ENCODE peak calls at places on chromosome 11, in four cellular contexts. N is K562, P is HepG2, Z is SK-N-SH. A is an unnamed sample.

GRCh38 chr11:110305169-110306018 is 9.0 kb upstream of the RDX start:
- DNase-seq in N (no peak), P (peak; percentile 82), Z (peak; percentile 37), A (no peak)

GRCh38 chr11:113026778-113027177 is 65.6 kb downstream of the NCAM1 start:
- DNase-seq in N (no peak), P (no peak), Z (no peak), A (no peak)

GRCh38 chr11:733072-733471 is 14.2 kb upstream of the TALDO1 start:
- DNase-seq in N (no peak), P (no peak), Z (no peak), A (no peak)

GRCh38 chr11:660681-661444 is 23.8 kb downstream of the DRD4 start:
- DNase-seq in N (no peak), P (no peak), Z (no peak), A (no peak)

GRCh38 chr11:34148504-34149165 is 43.2 kb downstream of the NAT10 start:
- DNase-seq in N (no peak), P (no peak), Z (no peak), A (no peak)

GRCh38 chr11:118649941-118650340 is 29.5 kb downstream of the TREH start:
- DNase-seq in N (no peak), P (peak; percentile 34), Z (no peak), A (no peak)

GRCh38 chr11:113192121-113192925 is 122.1 kb upstream of the TTC12 start:
- DNase-seq in N (no peak), P (no peak), Z (peak; percentile 45), A (no peak)

GRCh38 chr11:105244157-105244820 is 104.7 kb upstream of the CARD18 start:
- DNase-seq in N (no peak), P (no peak), Z (no peak), A (no peak)

GRCh38 chr11:11622772-11623531 is 1.1 kb upstream of the GALNT18 start:
- DNase-seq in N (no peak), P (peak; percentile 18), Z (peak; percentile 9), A (no peak)

GRCh38 chr11:15095736-15096228 is 18.9 kb upstream of the INSC start:
- DNase-seq in N (no peak), P (no peak), Z (no peak), A (no peak)

GRCh38 chr11:126480015-126480409 is 124.5 kb downstream of the ST3GAL4 start:
- DNase-seq in N (no peak), P (no peak), Z (no peak), A (no peak)

GRCh38 chr11:58097437-58097836 is 27.9 kb downstream of the OR9I1 start:
- DNase-seq in N (no peak), P (no peak), Z (no peak), A (no peak)

DNA sequence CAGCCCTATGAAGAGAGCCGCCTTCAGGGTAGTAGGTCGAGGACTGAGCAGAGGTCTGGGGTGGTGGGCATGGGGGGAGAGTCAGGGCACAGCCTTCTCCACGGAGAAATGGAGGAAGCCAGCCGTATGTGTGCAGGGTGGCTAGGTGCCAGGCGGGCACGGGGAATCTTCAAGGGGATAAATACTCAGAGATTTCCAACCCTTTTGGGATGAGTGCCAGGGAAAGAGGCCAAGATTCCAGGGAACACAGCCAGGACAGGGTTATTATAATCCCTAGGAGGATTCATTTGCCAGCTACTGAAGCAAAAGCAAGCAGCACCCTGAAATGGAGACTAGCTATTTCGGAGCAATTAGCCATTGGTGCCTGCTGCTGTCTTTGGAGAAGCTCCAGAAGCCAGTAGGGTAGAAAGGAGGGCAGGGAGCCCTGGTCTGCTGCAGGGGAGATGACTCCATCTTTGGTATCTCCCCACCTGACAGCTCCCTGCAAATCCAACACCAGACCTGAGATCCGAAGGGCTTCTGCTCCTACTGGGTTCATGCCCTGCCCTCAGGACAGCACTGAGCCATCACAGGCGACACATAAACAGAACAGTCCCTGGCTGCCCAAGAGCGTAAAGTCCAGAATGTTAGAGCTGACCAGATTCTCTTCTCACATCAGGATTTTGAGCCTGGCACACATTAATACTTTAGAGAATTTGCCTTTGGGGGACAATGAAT is 174.5 kb upstream of the NTM start:
- DNase-seq in N (no peak), P (no peak), Z (peak; percentile 76), A (no peak)
- TF ChIP-seq GABPA in N (no peak), P (no peak), Z (no peak), A (no peak)

GRCh38 chr11:94730153-94730552 is 38.0 kb upstream of the AMOTL1 start:
- DNase-seq in N (no peak), P (no peak), Z (no peak), A (no peak)
- TF ChIP-seq GABPA in N (no peak), P (no peak), Z (no peak), A (no peak)

DNA sequence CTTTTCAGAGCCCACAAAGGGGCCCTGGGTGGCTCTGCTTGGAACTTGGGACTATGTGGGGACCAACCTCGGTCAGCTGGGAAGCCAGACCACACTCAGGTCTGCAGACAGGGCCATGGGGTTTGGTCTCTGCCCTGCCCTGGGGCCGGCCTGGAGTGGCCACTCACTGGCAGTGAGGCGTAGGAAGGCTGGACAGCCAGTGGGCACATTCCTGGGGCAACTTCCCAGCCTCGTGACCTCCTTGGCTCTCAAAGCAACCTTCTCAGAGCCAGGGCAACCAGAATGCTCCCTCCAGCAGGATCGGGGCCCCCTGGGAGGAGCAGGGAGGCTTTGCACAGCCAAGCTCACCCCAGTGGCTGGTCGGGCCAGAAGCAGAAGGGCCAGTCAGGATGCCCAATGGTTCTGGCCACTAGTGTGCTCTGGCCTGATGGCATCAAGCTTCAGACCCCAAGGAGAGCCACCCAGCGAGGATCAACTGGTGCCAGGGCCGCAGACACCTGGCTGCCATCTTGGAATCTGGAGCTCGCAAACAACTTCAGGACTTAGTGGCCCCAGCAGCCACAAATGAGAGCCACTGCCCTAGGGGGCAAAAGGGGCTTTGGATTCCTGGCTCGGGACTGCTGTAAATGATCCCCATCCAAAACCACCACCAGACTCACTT is 87.1 kb downstream of the MYEOV start:
- DNase-seq in N (no peak), P (no peak), Z (no peak), A (no peak)
- TF ChIP-seq GABPA in N (no peak), P (no peak), Z (no peak), A (no peak)

DNA sequence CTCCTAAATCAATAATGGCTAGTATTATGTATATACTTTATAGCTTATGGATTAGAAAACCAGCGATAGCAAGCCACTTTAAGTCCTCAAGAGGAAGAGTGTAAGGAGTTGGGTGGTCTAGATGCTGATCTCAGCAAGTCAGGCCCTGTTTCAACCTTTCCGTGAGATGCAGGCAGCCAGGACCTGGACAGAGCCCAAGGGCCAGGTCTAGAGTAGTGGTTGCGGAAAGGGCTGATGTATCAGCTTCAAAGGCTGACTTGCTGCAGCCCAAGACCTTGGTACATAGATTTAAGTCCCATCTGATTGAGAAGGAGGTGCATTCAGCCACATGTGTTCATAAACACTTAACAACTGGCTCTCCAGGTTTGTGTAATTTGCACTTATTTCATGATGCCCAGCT is 33.4 kb downstream of the FLI1 start:
- DNase-seq in N (no peak), P (no peak), Z (no peak), A (no peak)
- TF ChIP-seq GABPA in N (no peak), P (no peak), Z (no peak), A (no peak)

GRCh38 chr11:91219501-91219900 is 996.7 kb upstream of the CHORDC1 start:
- DNase-seq in N (no peak), P (no peak), Z (no peak), A (no peak)

GRCh38 chr11:91220476-91221202 is 997.8 kb upstream of the CHORDC1 start:
- DNase-seq in N (no peak), P (no peak), Z (no peak), A (no peak)
- TF ChIP-seq GABPA in N (no peak), P (no peak), Z (no peak), A (no peak)

DNA sequence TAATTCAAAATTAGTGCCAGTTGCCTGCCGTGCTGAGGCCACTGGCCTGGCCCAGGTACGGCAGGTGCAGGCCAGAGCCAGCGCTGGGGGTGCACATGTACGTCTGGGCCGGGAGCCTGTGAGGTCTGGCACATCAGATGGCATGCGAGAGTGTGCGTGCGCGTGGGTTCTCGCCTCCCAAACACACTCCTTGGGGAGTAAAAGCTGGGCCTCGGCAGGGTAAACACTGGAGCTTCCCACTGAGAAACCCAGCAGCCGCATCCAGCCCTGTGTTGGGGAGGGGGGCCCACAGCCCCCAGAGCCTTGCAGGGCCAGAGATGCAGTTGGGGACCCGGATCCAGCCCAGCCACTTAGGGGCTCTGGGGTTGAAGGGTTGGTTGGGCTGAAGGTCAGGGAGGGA is 37.8 kb downstream of the FLRT1 start:
- DNase-seq in N (no peak), P (no peak), Z (no peak), A (no peak)
- TF ChIP-seq GABPA in N (no peak), P (no peak), Z (no peak), A (no peak)

DNA sequence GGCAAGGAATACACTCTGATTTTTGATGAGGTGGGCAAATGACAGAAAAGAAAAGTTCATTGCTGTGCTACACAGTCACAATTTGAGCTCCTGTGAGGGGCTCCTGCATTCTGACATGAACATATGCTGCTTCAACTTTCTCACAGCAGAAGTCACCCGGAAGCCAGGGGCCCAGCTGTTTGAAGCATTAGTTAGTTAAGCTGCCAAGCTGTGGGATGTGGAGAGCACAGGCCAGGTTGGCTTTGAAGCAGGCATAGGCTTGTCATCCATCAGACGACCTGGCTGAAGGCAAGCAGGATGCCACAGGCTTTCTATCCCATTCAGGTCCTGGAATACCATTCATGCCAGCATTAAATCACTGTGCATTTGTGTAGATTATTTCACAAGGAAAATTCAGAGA is 63.1 kb downstream of the MTNR1B start:
- DNase-seq in N (no peak), P (no peak), Z (no peak), A (no peak)
- TF ChIP-seq GABPA in N (no peak), P (no peak), Z (no peak), A (no peak)

GRCh38 chr11:13061294-13061990 is 52.3 kb downstream of the RASSF10 start:
- DNase-seq in N (no peak), P (no peak), Z (no peak), A (no peak)
- TF ChIP-seq GABPA in N (no peak), P (no peak), Z (no peak), A (no peak)

GRCh38 chr11:68841718-68842426 is at the start of gene CPT1A:
- DNase-seq in N (peak; percentile 78), P (no peak), Z (peak; percentile 94), A (no peak)

GRCh38 chr11:68842427-68843051 is 823 bp upstream of the CPT1A start:
- DNase-seq in N (no peak), P (no peak), Z (no peak), A (no peak)

GRCh38 chr11:68844376-68844775 is 2.7 kb upstream of the CPT1A start:
- DNase-seq in N (no peak), P (no peak), Z (no peak), A (no peak)

GRCh38 chr11:68843703-68844312 is 2.1 kb upstream of the CPT1A start:
- DNase-seq in N (no peak), P (peak; percentile 67), Z (no peak), A (no peak)

GRCh38 chr11:68843052-68843561 is 1.4 kb upstream of the CPT1A start:
- DNase-seq in N (no peak), P (no peak), Z (no peak), A (no peak)
- TF ChIP-seq GABPA in N (no peak), P (no peak), Z (no peak), A (no peak)

A was measured in GM12878.